ENCODE peak calls at places on chromosomes 6 and 20, in five cellular contexts. R is tibial nerve, X is DND-41, M is AG09309, Z is fibroblast of mammary gland. O is an unnamed sample.

GRCh38 chr20:60292001-60292520 is 333.8 kb downstream of the CDH26 start:
- DNase-seq in Z (no peak), X (peak), R (no peak), M (no peak), O (no peak)

GRCh38 chr6:160420969-160421556 is 72.9 kb downstream of the SLC22A3 start:
- DNase-seq in Z (peak), R (no peak), X (no peak), M (no peak), O (peak)

GRCh38 chr20:57632286-57632685 is 12.1 kb upstream of the ZBP1 start:
- DNase-seq in X (no peak), M (no peak), Z (no peak), R (no peak), O (no peak)

GRCh38 chr20:44010162-44010704 is 95.6 kb downstream of the TOX2 start:
- DNase-seq in Z (no peak), R (no peak), M (no peak), X (no peak), O (no peak)

GRCh38 chr20:31720486-31721407 is 1.9 kb downstream of the BCL2L1 start:
- DNase-seq in M (no peak), R (no peak), X (peak), Z (no peak), O (peak)

GRCh38 chr6:147974376-147974775 is 368.3 kb upstream of the SASH1 start:
- DNase-seq in Z (peak), X (no peak), R (no peak), M (peak), O (peak)

GRCh38 chr6:25354078-25354940 is 75.1 kb downstream of the CARMIL1 start:
- DNase-seq in R (no peak), M (peak), Z (peak), X (no peak), O (no peak)

GRCh38 chr6:140155727-140156126 is 781.3 kb upstream of the CITED2 start:
- DNase-seq in X (no peak), M (no peak), R (no peak), Z (no peak), O (no peak)

GRCh38 chr6:142357879-142358278 is 56.1 kb downstream of the ADGRG6 start:
- DNase-seq in X (no peak), R (no peak), M (no peak), Z (peak), O (no peak)

GRCh38 chr20:58072695-58073671 is 155.5 kb downstream of the ANKRD60 start:
- DNase-seq in Z (no peak), M (no peak), R (no peak), X (no peak), O (no peak)

GRCh38 chr20:63285636-63286615 is 7.1 kb upstream of the COL20A1 start:
- DNase-seq in M (no peak), R (no peak), Z (no peak), X (no peak), O (no peak)
- H3K4me3 ChIP-seq in M (no peak), R (no peak), Z (no peak), X (peak), O (no peak)

GRCh38 chr20:41510224-41510623 is 108.0 kb downstream of the CHD6 start:
- DNase-seq in M (no peak), Z (no peak), R (no peak), X (no peak), O (no peak)

GRCh38 chr20:41509801-41510200 is 108.4 kb downstream of the CHD6 start:
- DNase-seq in M (no peak), X (no peak), R (no peak), Z (peak), O (peak)

GRCh38 chr20:41509316-41509715 is 108.9 kb downstream of the CHD6 start:
- DNase-seq in Z (no peak), X (no peak), R (no peak), M (no peak), O (no peak)

GRCh38 chr20:41507851-41508250 is 110.3 kb downstream of the CHD6 start:
- DNase-seq in Z (no peak), M (no peak), X (no peak), R (no peak), O (no peak)

DNA sequence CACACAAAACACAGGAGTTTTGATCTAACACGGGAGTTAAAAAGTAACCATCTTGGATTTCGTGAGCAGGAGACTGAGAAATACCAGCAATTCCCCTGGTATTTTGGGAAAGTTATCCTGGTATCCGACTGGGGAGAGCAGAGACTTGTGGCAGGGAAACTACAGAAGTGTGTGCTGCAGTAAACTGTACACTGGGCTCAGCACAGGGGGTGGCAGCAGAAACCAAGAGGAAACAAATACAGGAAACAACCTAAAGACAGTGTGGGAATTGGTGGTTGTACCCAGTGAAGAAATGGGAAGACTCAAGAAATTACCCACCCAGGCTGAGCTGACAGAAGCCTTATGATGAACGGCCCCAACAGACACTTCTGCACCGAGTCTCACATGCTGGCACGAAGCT is 109.8 kb downstream of the CHD6 start:
- DNase-seq in X (no peak), R (no peak), M (no peak), Z (no peak), O (no peak)
- H3K4me3 ChIP-seq in X (no peak), R (no peak), M (no peak), Z (no peak), O (no peak)

GRCh38 chr6:154358019-154358545 is 1.5 kb upstream of the IPCEF1 start:
- DNase-seq in M (no peak), X (no peak), Z (no peak), R (no peak), O (no peak)

GRCh38 chr6:154356118-154356517 is 485 bp downstream of the IPCEF1 start:
- DNase-seq in Z (no peak), X (no peak), M (no peak), R (no peak), O (no peak)

GRCh38 chr6:154354265-154354777 is 2.3 kb downstream of the IPCEF1 start:
- DNase-seq in M (no peak), Z (no peak), X (no peak), R (no peak), O (no peak)

GRCh38 chr6:154359679-154360078 is 3.1 kb upstream of the IPCEF1 start:
- DNase-seq in M (no peak), R (no peak), X (no peak), Z (no peak), O (no peak)

GRCh38 chr6:154356690-154357089 is at the start of gene IPCEF1:
- DNase-seq in R (no peak), M (no peak), X (no peak), Z (no peak), O (no peak)
- H3K4me3 ChIP-seq in R (no peak), M (no peak), X (no peak), Z (no peak), O (no peak)

DNA sequence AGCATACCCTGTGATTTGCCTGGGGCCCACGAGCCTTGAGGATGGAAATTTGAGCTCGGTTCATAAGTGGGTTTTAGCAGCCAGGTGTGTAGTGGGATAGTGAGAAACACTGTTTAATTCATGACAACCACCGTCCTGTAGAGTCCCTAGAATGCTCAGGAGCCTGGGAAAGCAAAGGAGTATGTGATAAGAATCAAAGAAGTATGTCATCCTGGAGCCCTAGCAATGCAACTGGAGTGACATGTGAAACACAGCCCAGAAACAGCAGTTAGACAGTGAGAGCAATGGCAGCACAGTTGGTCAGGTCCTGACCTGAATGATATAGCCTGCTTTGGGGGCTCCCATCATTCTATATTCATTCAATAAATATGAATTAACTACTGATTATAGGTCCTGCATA is 161.2 kb upstream of the ECI2 start:
- DNase-seq in Z (no peak), R (no peak), X (no peak), M (no peak), O (no peak)
- H3K4me3 ChIP-seq in Z (no peak), R (no peak), X (no peak), M (no peak), O (no peak)

GRCh38 chr6:31676904-31677303 is 4.0 kb downstream of the LY6G5C start:
- DNase-seq in M (no peak), X (no peak), Z (no peak), R (no peak), O (peak)

GRCh38 chr6:31677955-31678354 is 2.9 kb downstream of the LY6G5C start:
- DNase-seq in Z (no peak), M (no peak), R (no peak), X (no peak), O (no peak)

GRCh38 chr6:31680841-31681671 is at the start of gene LY6G5C:
- DNase-seq in X (peak), R (peak), M (peak), Z (peak), O (peak)

GRCh38 chr6:31676322-31676903 is 4.5 kb downstream of the LY6G5C start:
- DNase-seq in R (no peak), Z (no peak), X (no peak), M (no peak), O (no peak)

GRCh38 chr6:31680226-31680840 is 534 bp downstream of the LY6G5C start:
- DNase-seq in Z (no peak), R (no peak), X (no peak), M (no peak), O (no peak)
- H3K4me3 ChIP-seq in Z (no peak), R (peak), X (no peak), M (no peak), O (no peak)

GRCh38 chr6:44301106-44301505 is 12.0 kb downstream of the AARS2 start:
- DNase-seq in R (no peak), Z (no peak), M (no peak), X (no peak), O (no peak)

GRCh38 chr6:44297063-44298038 is 15.8 kb downstream of the AARS2 start:
- DNase-seq in R (no peak), Z (no peak), M (no peak), X (no peak), O (no peak)

GRCh38 chr6:44300424-44300823 is 12.7 kb downstream of the AARS2 start:
- DNase-seq in X (no peak), R (no peak), Z (no peak), M (no peak), O (no peak)

GRCh38 chr6:44298864-44299263 is 14.3 kb downstream of the AARS2 start:
- DNase-seq in Z (no peak), R (no peak), M (no peak), X (no peak), O (no peak)

GRCh38 chr6:44298055-44298803 is 14.9 kb downstream of the AARS2 start:
- DNase-seq in R (no peak), M (no peak), X (no peak), Z (no peak), O (no peak)
- H3K4me3 ChIP-seq in R (no peak), M (no peak), X (no peak), Z (no peak), O (no peak)

GRCh38 chr6:105174512-105174911 is 5.3 kb downstream of the POPDC3 start:
- DNase-seq in R (no peak), Z (peak), X (no peak), M (peak), O (peak)
- H3K4me3 ChIP-seq in R (no peak), Z (no peak), X (no peak), M (no peak), O (no peak)

GRCh38 chr6:132279592-132280139 is 121.6 kb downstream of the MOXD1 start:
- DNase-seq in Z (peak), R (peak), M (peak), X (peak), O (peak)
- H3K4me3 ChIP-seq in Z (peak), R (peak), M (peak), X (peak), O (peak)

GRCh38 chr6:29975561-29975907 is 33.2 kb downstream of the HLA-A start:
- DNase-seq in X (no peak), M (no peak), Z (no peak), R (no peak), O (no peak)
- H3K4me3 ChIP-seq in X (no peak), M (no peak), Z (no peak), R (peak), O (no peak)